ENCODE peak calls at places on chromosomes 4 and X, in six cellular contexts. Z, F, R, X, M and Y are unnamed samples.

GRCh38 chr4:182604161-182604591 is 313.0 kb downstream of the DCTD start:
- DNase-seq in X (no peak), Z (no peak), F (no peak), R (peak; percentile 27), M (no peak), Y (no peak)

GRCh38 chr4:24471623-24472510 is 112.5 kb downstream of the DHX15 start:
- DNase-seq in R (no peak), X (peak; percentile 58), M (peak; percentile 55), Z (peak; percentile 38), F (no peak), Y (no peak)

GRCh38 chr4:185232370-185232769 is 23.0 kb downstream of the SNX25 start:
- DNase-seq in F (peak; percentile 40), X (no peak), Z (no peak), R (peak; percentile 42), M (no peak), Y (no peak)

GRCh38 chrX:121832446-121832845 is 785.0 kb downstream of the GLUD2 start:
- DNase-seq in F (no peak), Z (no peak), X (no peak), M (no peak), R (peak; percentile 13), Y (no peak)

GRCh38 chrX:49844622-49845021 is 15.5 kb downstream of the PAGE4 start:
- DNase-seq in R (no peak), M (no peak), X (no peak), F (no peak), Z (no peak), Y (no peak)

GRCh38 chr4:155960522-155960921 is 6.9 kb upstream of the CTSO start:
- DNase-seq in R (peak; percentile 80), Z (no peak), X (no peak), F (no peak), M (no peak), Y (no peak)

GRCh38 chrX:107025538-107025937 is 25.5 kb upstream of the MORC4 start:
- DNase-seq in F (no peak), X (no peak), R (peak; percentile 32), Z (peak; percentile 7), M (no peak), Y (peak; percentile 50)

GRCh38 chrX:150845091-150845490 is 53.4 kb downstream of the CD99L2 start:
- DNase-seq in M (no peak), X (no peak), F (no peak), R (no peak), Z (no peak), Y (peak; percentile 47)

GRCh38 chrX:44945736-44946135 is 72.7 kb downstream of the KDM6A start:
- DNase-seq in X (no peak), M (no peak), R (no peak), F (no peak), Z (no peak), Y (peak; percentile 7)

DNA sequence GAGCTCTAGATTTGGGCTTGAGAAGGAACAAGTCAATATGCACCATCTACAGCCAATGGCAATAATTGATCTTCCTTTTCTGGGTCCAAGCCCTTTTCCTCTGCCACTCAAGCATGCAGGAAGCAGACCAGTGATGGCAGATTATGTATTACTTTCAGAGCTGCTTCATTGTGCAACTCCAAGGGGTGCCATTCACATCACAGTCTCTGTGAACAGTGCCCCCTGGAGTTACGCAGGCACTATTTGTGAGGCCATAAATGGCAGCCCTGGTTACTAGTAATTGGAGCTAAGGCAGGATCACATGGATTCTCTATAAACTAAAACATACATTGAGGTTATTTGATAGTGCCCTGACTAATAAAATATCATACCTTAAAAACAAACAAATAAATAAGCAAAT is 313.4 kb upstream of the SLC7A11 start:
- DNase-seq in F (no peak), M (no peak), Z (no peak), X (no peak), R (peak; percentile 26), Y (peak; percentile 33)
- TF ChIP-seq CTCF in F (peak; percentile 32), M (no peak), Z (no peak), X (no peak), R (peak; percentile 23), Y (peak; percentile 16)

GRCh38 chr4:10158355-10158942 is 41.9 kb upstream of the WDR1 start:
- DNase-seq in F (no peak), M (no peak), R (peak; percentile 50), Z (no peak), X (no peak), Y (peak; percentile 20)

GRCh38 chr4:10161146-10161545 is 44.5 kb upstream of the WDR1 start:
- DNase-seq in X (no peak), M (no peak), R (peak; percentile 11), Z (no peak), F (no peak), Y (peak; percentile 36)

GRCh38 chr4:10159671-10160070 is 43.1 kb upstream of the WDR1 start:
- DNase-seq in M (no peak), F (no peak), X (no peak), R (peak; percentile 54), Z (no peak), Y (no peak)

GRCh38 chr4:10161840-10162239 is 45.2 kb upstream of the WDR1 start:
- DNase-seq in R (no peak), Z (no peak), F (no peak), X (no peak), M (no peak), Y (no peak)

DNA sequence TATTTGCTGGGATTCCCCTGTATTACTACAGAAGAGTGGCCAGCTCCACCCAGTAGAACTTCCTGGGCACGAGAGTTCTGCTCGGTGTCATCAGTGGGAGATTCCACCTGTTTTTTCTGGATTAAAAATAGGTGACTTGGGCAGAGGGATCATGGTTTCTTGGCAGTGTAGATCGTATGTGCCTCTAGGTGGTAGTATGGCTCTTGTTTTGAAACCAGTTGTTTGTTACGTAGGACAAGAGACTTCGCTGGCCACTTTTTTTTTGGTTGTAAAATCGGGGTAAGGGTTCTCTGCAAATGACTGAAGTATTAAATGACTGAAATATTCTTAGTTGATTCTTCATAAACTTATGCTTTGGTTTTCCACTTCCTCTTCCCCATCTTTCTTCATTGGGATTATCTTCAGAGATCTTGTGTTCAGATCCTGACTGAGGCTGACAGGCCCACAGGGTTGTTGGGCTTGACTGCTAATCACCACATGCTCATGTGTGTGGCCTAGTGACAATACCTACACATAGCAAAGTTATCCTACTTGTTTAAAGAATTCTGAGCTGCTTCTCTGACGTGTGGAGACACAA is 43.8 kb upstream of the WDR1 start:
- DNase-seq in R (peak; percentile 42), Z (no peak), X (no peak), F (no peak), M (no peak), Y (peak; percentile 20)
- TF ChIP-seq CTCF in R (peak; percentile 26), Z (peak; percentile 13), X (no peak), F (peak; percentile 26), M (no peak), Y (no peak)

GRCh38 chrX:154384284-154384892 is 5.3 kb downstream of the EMD start:
- DNase-seq in R (no peak), F (no peak), M (peak; percentile 58), X (no peak), Z (no peak), Y (no peak)
- TF ChIP-seq CTCF in R (peak; percentile 13), F (no peak), M (peak; percentile 16), X (no peak), Z (no peak), Y (no peak)

GRCh38 chr4:139841464-139842195 is 176.0 kb downstream of the MGST2 start:
- DNase-seq in F (peak; percentile 71), M (no peak), Z (no peak), R (no peak), X (no peak), Y (no peak)
- TF ChIP-seq CTCF in F (no peak), M (no peak), Z (no peak), R (no peak), X (no peak), Y (no peak)

GRCh38 chr4:162164881-162165528 is 1.2 kb upstream of the FSTL5 start:
- DNase-seq in M (no peak), F (no peak), R (peak; percentile 18), Z (no peak), X (no peak), Y (peak; percentile 43)

GRCh38 chr4:162157241-162157640 is 6.6 kb downstream of the FSTL5 start:
- DNase-seq in F (no peak), R (no peak), Z (no peak), X (no peak), M (no peak), Y (no peak)

GRCh38 chr4:162163892-162164759 is at the start of gene FSTL5:
- DNase-seq in F (peak; percentile 84), Z (peak; percentile 95), R (peak; percentile 60), X (no peak), M (peak; percentile 10), Y (peak; percentile 82)

DNA sequence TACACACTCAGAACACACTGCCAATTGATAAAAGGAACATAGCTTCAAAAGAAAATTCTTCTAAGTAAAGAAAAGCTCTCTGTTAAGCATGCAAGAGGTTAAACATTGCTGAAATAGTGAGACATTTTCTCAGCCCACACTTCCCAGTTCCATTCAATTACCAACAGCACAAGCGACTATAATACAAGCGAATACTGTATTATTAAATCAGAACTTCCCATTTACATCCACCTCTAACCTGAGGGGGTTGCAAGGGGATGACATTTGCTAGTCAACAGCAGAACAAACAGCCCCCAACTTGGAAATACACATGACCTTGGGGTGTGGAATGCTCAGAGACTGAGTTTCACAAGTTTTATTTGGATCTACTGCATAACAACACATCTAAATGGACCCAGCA is 1.1 kb downstream of the FSTL5 start:
- DNase-seq in X (no peak), F (no peak), R (no peak), Z (no peak), M (no peak), Y (no peak)
- TF ChIP-seq CTCF in X (no peak), F (no peak), R (no peak), Z (no peak), M (no peak), Y (no peak)

DNA sequence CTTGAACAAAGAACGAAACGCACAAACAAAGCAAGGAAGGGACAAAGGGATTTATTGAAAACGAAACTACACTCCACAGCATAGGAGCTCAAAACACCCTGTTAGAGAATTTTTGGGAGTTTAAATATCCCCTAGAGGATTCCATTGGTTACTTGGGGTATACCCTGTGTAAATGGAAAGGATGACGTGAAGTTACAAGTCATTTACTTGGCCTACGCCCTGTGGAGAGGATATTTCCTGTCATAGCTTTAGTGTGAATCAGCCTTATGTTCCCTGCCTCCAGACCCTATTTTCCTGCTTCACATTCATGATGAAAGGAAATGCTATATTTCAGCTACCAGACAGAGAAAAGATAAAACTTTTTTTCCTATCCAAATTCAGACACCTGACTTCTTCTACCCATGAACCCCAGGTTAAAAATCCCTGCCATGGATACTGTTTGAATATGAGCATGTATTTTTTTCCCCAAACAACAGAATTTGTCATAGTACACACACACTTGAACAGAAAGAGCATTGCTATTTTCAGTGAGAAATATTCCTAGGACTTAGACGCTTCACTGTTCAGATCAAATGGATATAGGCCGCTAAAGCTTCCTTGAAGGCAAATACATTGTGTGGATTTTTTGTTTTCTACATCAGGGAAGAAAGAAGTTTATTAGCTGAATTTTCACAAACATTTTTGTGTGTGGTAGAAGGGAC is 20.4 kb downstream of the PIN4 start:
- DNase-seq in R (peak; percentile 79), Z (no peak), X (no peak), M (no peak), F (no peak), Y (peak; percentile 42)
- TF ChIP-seq CTCF in R (no peak), Z (no peak), X (no peak), M (no peak), F (no peak), Y (no peak)

DNA sequence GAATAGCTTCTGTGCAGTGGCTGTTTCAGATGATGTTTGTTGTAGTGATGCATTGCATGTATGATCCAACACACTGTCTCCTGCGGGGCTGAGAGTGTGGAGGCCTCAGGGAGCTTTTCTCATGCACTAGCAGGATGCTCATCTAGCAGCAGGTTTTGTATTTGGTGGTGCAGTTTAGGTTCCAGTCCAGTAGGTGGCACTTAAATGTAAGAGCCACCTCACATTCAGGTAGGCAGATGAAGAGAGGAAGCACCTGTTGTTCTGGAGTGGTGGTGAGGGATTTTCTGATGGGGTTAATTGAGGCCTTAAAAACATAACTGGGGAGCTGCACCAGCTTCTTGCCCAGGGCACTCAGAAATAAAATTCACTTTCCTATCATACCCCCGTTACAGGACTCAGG is 300.9 kb downstream of the SPIN4 start:
- DNase-seq in F (no peak), Z (no peak), X (no peak), M (no peak), R (peak; percentile 0), Y (no peak)
- TF ChIP-seq CTCF in F (no peak), Z (no peak), X (no peak), M (no peak), R (no peak), Y (peak; percentile 12)